ENCODE peak calls at places on chromosomes 2 and 18, in six cellular contexts. One of them, this sample, is unnamed.

GRCh38 chr2:133802366-133802765 is 234.1 kb upstream of the NCKAP5 start:
- DNase-seq in GM12891: no peak
- DNase-seq in K562: no peak
- DNase-seq in HepG2: no peak
- DNase-seq in GM12878: no peak
- DNase-seq in H1: no peak
- DNase-seq in this sample: no peak

GRCh38 chr2:26537826-26538475 is 60.0 kb upstream of the OTOF start:
- DNase-seq in GM12891: no peak
- DNase-seq in K562: no peak
- DNase-seq in HepG2: no peak
- DNase-seq in GM12878: no peak
- DNase-seq in H1: no peak
- DNase-seq in this sample: no peak

GRCh38 chr2:60759654-60760053 is 3.6 kb downstream of the PAPOLG start:
- DNase-seq in GM12891: no peak
- DNase-seq in K562: no peak
- DNase-seq in HepG2: no peak
- DNase-seq in GM12878: no peak
- DNase-seq in H1: no peak
- DNase-seq in this sample: no peak

GRCh38 chr2:18599509-18600254 is 10.3 kb upstream of the NT5C1B start:
- DNase-seq in GM12891: no peak
- DNase-seq in K562: no peak
- DNase-seq in HepG2: no peak
- DNase-seq in GM12878: no peak
- DNase-seq in H1: no peak
- DNase-seq in this sample: no peak

GRCh38 chr2:64354857-64355680 is 98.9 kb upstream of the LGALSL start:
- DNase-seq in GM12891: no peak
- DNase-seq in K562: peak
- DNase-seq in HepG2: no peak
- DNase-seq in GM12878: no peak
- DNase-seq in H1: no peak
- DNase-seq in this sample: no peak

GRCh38 chr18:43720036-43720435 is 442.7 kb upstream of the SYT4 start:
- DNase-seq in GM12891: no peak
- DNase-seq in K562: no peak
- DNase-seq in HepG2: no peak
- DNase-seq in GM12878: no peak
- DNase-seq in H1: no peak
- DNase-seq in this sample: no peak

GRCh38 chr2:201797175-201797840 is 9.0 kb upstream of the CDK15 start:
- DNase-seq in GM12891: no peak
- DNase-seq in K562: no peak
- DNase-seq in HepG2: no peak
- DNase-seq in GM12878: no peak
- DNase-seq in H1: no peak
- DNase-seq in this sample: no peak

GRCh38 chr18:21243041-21243431 is 1.0 kb downstream of the GREB1L start:
- DNase-seq in GM12891: no peak
- DNase-seq in K562: no peak
- DNase-seq in HepG2: no peak
- DNase-seq in GM12878: no peak
- DNase-seq in H1: no peak
- DNase-seq in this sample: no peak

GRCh38 chr2:56088411-56088810 is 95.4 kb upstream of the CCDC85A start:
- DNase-seq in GM12891: no peak
- DNase-seq in K562: no peak
- DNase-seq in HepG2: no peak
- DNase-seq in GM12878: no peak
- DNase-seq in H1: no peak
- DNase-seq in this sample: no peak

GRCh38 chr2:28497206-28497605 is 1.3 kb downstream of the PLB1 start:
- DNase-seq in GM12891: no peak
- DNase-seq in K562: no peak
- DNase-seq in HepG2: no peak
- DNase-seq in GM12878: no peak
- DNase-seq in H1: no peak
- DNase-seq in this sample: no peak

GRCh38 chr2:170409164-170409535 is 231.2 kb downstream of the MYO3B start:
- DNase-seq in GM12891: no peak
- DNase-seq in K562: peak
- DNase-seq in HepG2: peak
- DNase-seq in GM12878: no peak
- DNase-seq in H1: peak
- DNase-seq in this sample: peak

GRCh38 chr2:12341919-12342318 is 374.8 kb upstream of the TRIB2 start:
- DNase-seq in GM12891: no peak
- DNase-seq in K562: no peak
- DNase-seq in HepG2: no peak
- DNase-seq in GM12878: no peak
- DNase-seq in H1: no peak
- DNase-seq in this sample: no peak
- TF ChIP-seq TAF1 in GM12891: no peak
- TF ChIP-seq TAF1 in K562: no peak
- TF ChIP-seq TAF1 in HepG2: no peak
- TF ChIP-seq TAF1 in GM12878: no peak
- TF ChIP-seq TAF1 in H1: no peak
- TF ChIP-seq TAF1 in this sample: no peak

DNA sequence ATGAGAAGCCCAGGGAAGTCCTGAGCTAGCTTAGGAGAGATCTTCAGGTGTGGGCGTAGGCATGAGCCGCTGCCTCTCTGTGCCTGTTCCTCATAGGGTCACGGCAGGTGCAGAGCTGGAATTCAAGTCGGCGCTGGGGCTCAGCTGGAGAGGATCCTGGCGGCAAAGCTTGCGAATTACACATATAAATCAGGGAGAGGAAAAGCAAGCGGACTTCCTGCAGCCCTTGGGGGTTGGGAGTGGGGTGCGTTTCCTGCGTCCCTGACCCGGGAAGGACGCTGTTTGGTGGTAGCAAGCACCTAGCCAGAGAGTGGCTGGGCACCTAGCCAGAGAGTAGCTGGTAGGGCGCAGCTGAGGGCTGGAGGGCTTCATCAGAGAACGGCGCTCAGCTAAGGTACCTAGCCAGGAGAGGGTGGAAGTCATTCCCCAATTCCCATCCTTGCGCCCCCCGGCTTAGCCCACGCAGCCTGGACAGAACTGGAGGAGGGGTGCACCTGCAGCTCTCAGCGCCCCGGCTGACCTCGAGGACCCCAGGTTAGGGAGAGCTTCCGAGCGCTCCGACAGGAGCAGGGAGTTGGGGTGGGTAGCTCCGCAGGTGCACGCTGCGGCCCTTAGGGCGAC is 459 bp upstream of the EFR3B start:
- DNase-seq in GM12891: peak
- DNase-seq in K562: peak
- DNase-seq in HepG2: peak
- DNase-seq in GM12878: no peak
- DNase-seq in H1: peak
- DNase-seq in this sample: peak
- TF ChIP-seq POLR2A in GM12891: no peak
- TF ChIP-seq POLR2A in K562: no peak
- TF ChIP-seq POLR2A in HepG2: no peak
- TF ChIP-seq POLR2A in GM12878: no peak
- TF ChIP-seq POLR2A in H1: no peak
- TF ChIP-seq POLR2A in this sample: no peak

GRCh38 chr18:49697049-49697448 is 116.3 kb downstream of the ACAA2 start:
- DNase-seq in GM12891: no peak
- DNase-seq in K562: no peak
- DNase-seq in HepG2: no peak
- DNase-seq in GM12878: no peak
- DNase-seq in H1: no peak
- DNase-seq in this sample: no peak
- TF ChIP-seq POLR2AphosphoS5 in GM12891: no peak
- TF ChIP-seq POLR2AphosphoS5 in K562: no peak
- TF ChIP-seq POLR2AphosphoS5 in HepG2: no peak
- TF ChIP-seq POLR2AphosphoS5 in GM12878: no peak
- TF ChIP-seq POLR2AphosphoS5 in H1: no peak
- TF ChIP-seq POLR2AphosphoS5 in this sample: no peak

GRCh38 chr2:47256416-47257087 is 101.4 kb upstream of the STPG4 start:
- DNase-seq in GM12891: no peak
- DNase-seq in K562: no peak
- DNase-seq in HepG2: no peak
- DNase-seq in GM12878: no peak
- DNase-seq in H1: no peak
- DNase-seq in this sample: no peak

GRCh38 chr2:47260971-47261370 is 105.9 kb upstream of the STPG4 start:
- DNase-seq in GM12891: no peak
- DNase-seq in K562: no peak
- DNase-seq in HepG2: no peak
- DNase-seq in GM12878: no peak
- DNase-seq in H1: no peak
- DNase-seq in this sample: no peak

GRCh38 chr2:47262657-47263056 is 107.5 kb upstream of the STPG4 start:
- DNase-seq in GM12891: no peak
- DNase-seq in K562: no peak
- DNase-seq in HepG2: no peak
- DNase-seq in GM12878: no peak
- DNase-seq in H1: no peak
- DNase-seq in this sample: no peak

GRCh38 chr2:47257837-47258436 is 102.8 kb upstream of the STPG4 start:
- DNase-seq in GM12891: no peak
- DNase-seq in K562: no peak
- DNase-seq in HepG2: no peak
- DNase-seq in GM12878: no peak
- DNase-seq in H1: no peak
- DNase-seq in this sample: no peak

DNA sequence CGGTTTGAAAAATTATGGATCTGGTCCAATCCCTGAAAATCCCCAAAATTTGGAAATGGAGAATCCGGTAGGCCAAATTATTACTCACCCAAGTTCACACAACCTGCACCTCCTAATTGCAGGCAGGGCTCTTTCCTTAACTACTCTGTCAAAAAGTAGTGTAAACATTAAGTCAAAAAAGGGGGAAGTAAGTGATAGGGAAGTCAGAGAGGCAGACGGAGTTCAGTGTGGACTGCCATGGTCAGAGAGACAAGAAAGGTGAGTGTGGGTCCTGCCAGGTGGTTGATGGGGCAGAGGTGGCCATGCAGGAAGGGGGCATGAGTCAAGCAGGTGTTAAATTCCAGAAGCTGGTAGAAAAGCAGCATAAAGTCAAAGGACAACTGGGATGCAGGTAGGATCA is 104.7 kb upstream of the STPG4 start:
- DNase-seq in GM12891: no peak
- DNase-seq in K562: no peak
- DNase-seq in HepG2: no peak
- DNase-seq in GM12878: no peak
- DNase-seq in H1: no peak
- DNase-seq in this sample: no peak
- TF ChIP-seq TAF1 in GM12891: no peak
- TF ChIP-seq TAF1 in K562: no peak
- TF ChIP-seq TAF1 in HepG2: no peak
- TF ChIP-seq TAF1 in GM12878: no peak
- TF ChIP-seq TAF1 in H1: no peak
- TF ChIP-seq TAF1 in this sample: no peak

This sample was measured in GM12892.